ENCODE peak calls at places on chromosomes 6 and 20, in seven cellular contexts. W, C, M, G, E, P and B are unnamed samples.

GRCh38 chr20:58481541-58482021 is 33.6 kb downstream of the APCDD1L start:
- DNase-seq in W (peak; percentile 41), E (peak; percentile 82), G (no peak), C (no peak), M (peak; percentile 41), P (no peak), B (no peak)

GRCh38 chr20:38208088-38208487 is 43.0 kb upstream of the TGM2 start:
- DNase-seq in C (no peak), W (no peak), P (no peak), M (no peak), G (no peak), E (no peak), B (no peak)

GRCh38 chr6:93751969-93752368 is 332.6 kb upstream of the EPHA7 start:
- DNase-seq in M (no peak), P (no peak), W (peak; percentile 7), E (no peak), G (no peak), C (no peak), B (no peak)

GRCh38 chr6:45722876-45723275 is 292.8 kb downstream of the CLIC5 start:
- DNase-seq in G (no peak), M (no peak), C (no peak), W (no peak), P (no peak), E (no peak), B (no peak)

GRCh38 chr6:5681480-5681879 is 325.2 kb downstream of the NRN1 start:
- DNase-seq in W (peak; percentile 65), M (no peak), P (no peak), E (no peak), C (no peak), G (no peak), B (no peak)

GRCh38 chr20:34072778-34073177 is 39.3 kb downstream of the EIF2S2 start:
- DNase-seq in G (no peak), C (no peak), P (no peak), W (no peak), M (no peak), E (no peak), B (no peak)

GRCh38 chr20:49981218-49982071 is 1.3 kb upstream of the SNAI1 start:
- DNase-seq in C (no peak), E (no peak), G (no peak), P (no peak), M (no peak), W (no peak), B (no peak)

GRCh38 chr6:154721460-154721859 is 11.8 kb upstream of the SCAF8 start:
- DNase-seq in C (no peak), W (peak; percentile 48), P (no peak), E (no peak), M (no peak), G (no peak), B (no peak)

GRCh38 chr6:49342410-49342809 is 120.6 kb downstream of the MMUT start:
- DNase-seq in M (no peak), W (no peak), E (no peak), C (no peak), P (no peak), G (no peak), B (no peak)

GRCh38 chr6:53593001-53593488 is 48.1 kb upstream of the GCLC start:
- DNase-seq in M (no peak), C (no peak), E (no peak), P (no peak), G (no peak), W (peak; percentile 86), B (no peak)

GRCh38 chr6:81648502-81648901 is 104.0 kb downstream of the TENT5A start:
- DNase-seq in M (no peak), W (no peak), E (no peak), C (no peak), G (no peak), P (no peak), B (no peak)

GRCh38 chr6:134537146-134537555 is 219.2 kb upstream of the SGK1 start:
- DNase-seq in E (no peak), G (no peak), W (peak; percentile 96), M (no peak), C (no peak), P (no peak), B (no peak)

GRCh38 chr6:106825156-106825555 is 149.4 kb downstream of the CD24 start:
- DNase-seq in P (no peak), M (no peak), G (no peak), C (no peak), W (no peak), E (no peak), B (no peak)

GRCh38 chr6:70131528-70131927 is 171.4 kb downstream of the COL9A1 start:
- DNase-seq in W (no peak), E (no peak), G (no peak), M (no peak), C (peak; percentile 93), P (no peak), B (no peak)

GRCh38 chr6:2579789-2580570 is 170.7 kb downstream of the MYLK4 start:
- DNase-seq in W (peak; percentile 33), P (no peak), C (no peak), E (no peak), M (no peak), G (no peak), B (no peak)

GRCh38 chr6:30932665-30933365 is 845 bp upstream of the SFTA2 start:
- DNase-seq in E (no peak), C (no peak), M (no peak), G (no peak), P (no peak), W (no peak), B (no peak)

GRCh38 chr6:32176476-32177181 is 745 bp upstream of the AGPAT1 start:
- DNase-seq in W (peak; percentile 85), G (no peak), E (peak; percentile 50), C (no peak), M (no peak), P (no peak), B (no peak)

GRCh38 chr20:8932192-8933150 is 136.4 kb upstream of the PLCB4 start:
- DNase-seq in W (peak; percentile 78), E (no peak), C (no peak), M (no peak), P (no peak), G (no peak), B (no peak)

GRCh38 chr6:151436814-151437213 is 15.1 kb downstream of the RMND1 start:
- DNase-seq in W (peak; percentile 91), P (no peak), E (no peak), M (no peak), C (no peak), G (no peak), B (no peak)

GRCh38 chr6:29792123-29793035 is 35.2 kb upstream of the HLA-G start:
- DNase-seq in W (peak; percentile 16), G (no peak), E (peak; percentile 67), P (peak; percentile 70), C (no peak), M (peak; percentile 67), B (peak; percentile 73)

GRCh38 chr6:143513410-143513809 is 1.9 kb upstream of the FUCA2 start:
- DNase-seq in C (peak; percentile 59), W (no peak), P (no peak), E (peak; percentile 45), G (no peak), M (peak; percentile 32), B (peak; percentile 33)

GRCh38 chr6:116512709-116513108 is 1.3 kb downstream of the CALHM5 start:
- DNase-seq in C (no peak), M (no peak), P (no peak), G (no peak), W (no peak), E (no peak), B (no peak)

GRCh38 chr6:106133040-106133439 is 46.9 kb downstream of the PRDM1 start:
- DNase-seq in P (no peak), E (no peak), G (no peak), C (no peak), W (no peak), M (no peak), B (no peak)

GRCh38 chr20:48025061-48025515 is 239.8 kb upstream of the SULF2 start:
- DNase-seq in W (peak; percentile 97), C (peak; percentile 77), E (no peak), M (no peak), G (no peak), P (no peak), B (no peak)

GRCh38 chr20:44909872-44910689 is at the start of gene PABPC1L:
- DNase-seq in P (peak; percentile 50), G (no peak), M (peak; percentile 75), W (peak; percentile 52), E (peak; percentile 97), C (peak; percentile 62), B (peak; percentile 61)

GRCh38 chr20:32179934-32180333 is 27.6 kb downstream of the PLAGL2 start:
- DNase-seq in W (no peak), C (no peak), P (no peak), M (no peak), E (no peak), G (no peak), B (no peak)